ENCODE peak calls at places on chromosomes 11 and 22, in five cellular contexts. One of them, this sample, is unnamed.

GRCh38 chr11:114438303-114438702 is 964 bp upstream of the REXO2 start:
- DNase-seq in testis: no peak
- DNase-seq in trophoblast cell: peak; percentile 92
- DNase-seq in gastrocnemius medialis: no peak
- DNase-seq in astrocyte: peak; percentile 21
- DNase-seq in this sample: peak; percentile 76

GRCh38 chr11:71563401-71563800 is 2.0 kb upstream of the KRTAP5-10 start:
- DNase-seq in gastrocnemius medialis: no peak
- DNase-seq in trophoblast cell: peak; percentile 66
- DNase-seq in testis: peak; percentile 68
- DNase-seq in astrocyte: peak; percentile 39
- DNase-seq in this sample: peak; percentile 76

GRCh38 chr11:8022876-8023275 is 35.7 kb downstream of the EIF3F start:
- DNase-seq in trophoblast cell: no peak
- DNase-seq in gastrocnemius medialis: no peak
- DNase-seq in testis: no peak
- DNase-seq in astrocyte: no peak
- DNase-seq in this sample: no peak

GRCh38 chr11:47148903-47149535 is 27.7 kb downstream of the ARFGAP2 start:
- DNase-seq in trophoblast cell: no peak
- DNase-seq in astrocyte: no peak
- DNase-seq in testis: no peak
- DNase-seq in gastrocnemius medialis: no peak
- DNase-seq in this sample: no peak

GRCh38 chr11:9922806-9923205 is 258.9 kb downstream of the SWAP70 start:
- DNase-seq in trophoblast cell: no peak
- DNase-seq in gastrocnemius medialis: no peak
- DNase-seq in testis: peak; percentile 22
- DNase-seq in astrocyte: peak; percentile 16
- DNase-seq in this sample: no peak

GRCh38 chr11:102615077-102615893 is 9.8 kb downstream of the MMP20 start:
- DNase-seq in astrocyte: no peak
- DNase-seq in testis: no peak
- DNase-seq in trophoblast cell: peak; percentile 66
- DNase-seq in gastrocnemius medialis: no peak
- DNase-seq in this sample: no peak

GRCh38 chr22:45602824-45603301 is 68.8 kb upstream of the ATXN10 start:
- DNase-seq in astrocyte: peak; percentile 45
- DNase-seq in testis: peak; percentile 80
- DNase-seq in trophoblast cell: peak; percentile 79
- DNase-seq in gastrocnemius medialis: no peak
- DNase-seq in this sample: peak; percentile 82

GRCh38 chr11:44592125-44592643 is 26.7 kb downstream of the CD82 start:
- DNase-seq in astrocyte: no peak
- DNase-seq in gastrocnemius medialis: peak; percentile 48
- DNase-seq in trophoblast cell: peak; percentile 40
- DNase-seq in testis: no peak
- DNase-seq in this sample: no peak

GRCh38 chr11:55942785-55943392 is 6.7 kb upstream of the OR5I1 start:
- DNase-seq in trophoblast cell: peak; percentile 66
- DNase-seq in gastrocnemius medialis: no peak
- DNase-seq in testis: no peak
- DNase-seq in astrocyte: no peak
- DNase-seq in this sample: peak; percentile 57

GRCh38 chr22:32794449-32795213 is 6.9 kb upstream of the TIMP3 start:
- DNase-seq in gastrocnemius medialis: no peak
- DNase-seq in testis: peak; percentile 65
- DNase-seq in trophoblast cell: peak; percentile 46
- DNase-seq in astrocyte: peak; percentile 26
- DNase-seq in this sample: no peak

GRCh38 chr11:128297111-128297651 is 290.2 kb downstream of the ETS1 start:
- DNase-seq in astrocyte: no peak
- DNase-seq in gastrocnemius medialis: no peak
- DNase-seq in trophoblast cell: no peak
- DNase-seq in testis: no peak
- DNase-seq in this sample: no peak

GRCh38 chr11:70756756-70757155 is 358.4 kb downstream of the CTTN start:
- DNase-seq in astrocyte: no peak
- DNase-seq in gastrocnemius medialis: no peak
- DNase-seq in trophoblast cell: no peak
- DNase-seq in testis: no peak
- DNase-seq in this sample: peak; percentile 26

GRCh38 chr22:17366830-17367229 is 2.4 kb upstream of the CECR2 start:
- DNase-seq in testis: peak; percentile 42
- DNase-seq in astrocyte: no peak
- DNase-seq in gastrocnemius medialis: peak; percentile 45
- DNase-seq in trophoblast cell: peak; percentile 28
- DNase-seq in this sample: peak; percentile 40

GRCh38 chr11:120032766-120033390 is 105.0 kb downstream of the TRIM29 start:
- DNase-seq in testis: peak; percentile 71
- DNase-seq in trophoblast cell: no peak
- DNase-seq in gastrocnemius medialis: no peak
- DNase-seq in astrocyte: no peak
- DNase-seq in this sample: no peak

DNA sequence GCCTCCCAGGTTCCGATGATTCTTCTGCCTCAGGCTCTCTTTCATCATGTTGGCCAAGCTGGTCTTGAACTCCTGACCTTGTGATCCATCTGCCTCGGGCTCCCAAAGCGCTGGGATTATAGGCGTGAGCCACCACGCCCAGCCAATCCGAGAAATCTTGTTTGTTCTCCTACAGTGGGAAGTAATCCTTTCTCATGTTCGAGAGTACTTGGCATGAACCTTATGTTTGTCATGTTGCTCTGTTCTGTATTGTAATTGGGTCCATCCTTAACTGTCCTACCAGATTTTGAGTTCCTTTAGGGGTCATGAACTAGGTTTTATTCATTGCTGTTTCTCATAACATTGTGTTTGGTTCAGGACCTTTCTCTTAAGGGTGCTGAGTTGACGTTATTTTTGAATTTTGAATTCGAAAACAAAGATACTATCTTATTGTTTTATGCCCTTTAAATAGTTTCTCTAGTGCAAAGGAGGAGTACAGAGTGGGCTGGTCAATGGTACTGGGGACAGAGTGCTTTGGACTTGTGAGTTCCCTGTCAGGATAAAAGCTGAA is 113.4 kb upstream of the RRM1 start:
- DNase-seq in astrocyte: no peak
- DNase-seq in trophoblast cell: peak; percentile 29
- DNase-seq in gastrocnemius medialis: no peak
- DNase-seq in testis: no peak
- DNase-seq in this sample: no peak
- H3K4me3 ChIP-seq in astrocyte: no peak overlapping the region
- H3K4me3 ChIP-seq in trophoblast cell: no peak overlapping the region
- H3K4me3 ChIP-seq in gastrocnemius medialis: no peak overlapping the region
- H3K4me3 ChIP-seq in testis: no peak overlapping the region
- H3K4me3 ChIP-seq in this sample: no peak overlapping the region

GRCh38 chr11:124724854-124725718 is 14.7 kb upstream of the NRGN start:
- DNase-seq in testis: no peak
- DNase-seq in trophoblast cell: no peak
- DNase-seq in astrocyte: no peak
- DNase-seq in gastrocnemius medialis: no peak
- DNase-seq in this sample: peak; percentile 76
- H3K27me3 ChIP-seq in testis: no peaks in the 10 kb centered on the region
- H3K27me3 ChIP-seq in trophoblast cell: peaks cover 9% of the 10 kb centered on the region
- H3K27me3 ChIP-seq in astrocyte: peaks cover 17% of the 10 kb centered on the region
- H3K27me3 ChIP-seq in gastrocnemius medialis: peaks cover 12% of the 10 kb centered on the region
- H3K27me3 ChIP-seq in this sample: no peaks in the 10 kb centered on the region

GRCh38 chr22:21939392-21940319 is 13.0 kb downstream of the PPM1F start:
- DNase-seq in testis: no peak
- DNase-seq in astrocyte: no peak
- DNase-seq in trophoblast cell: peak; percentile 9
- DNase-seq in gastrocnemius medialis: no peak
- DNase-seq in this sample: no peak
- H3K4me1 ChIP-seq in testis: peaks cover 21% of the 10 kb centered on the region
- H3K4me1 ChIP-seq in astrocyte: peaks cover 35% of the 10 kb centered on the region
- H3K4me1 ChIP-seq in trophoblast cell: peaks cover 10% of the 10 kb centered on the region
- H3K4me1 ChIP-seq in gastrocnemius medialis: peaks cover 67% of the 10 kb centered on the region
- H3K4me1 ChIP-seq in this sample: peaks cover 3% of the 10 kb centered on the region

GRCh38 chr11:93512965-93513667 is 30.1 kb downstream of the SMCO4 start:
- DNase-seq in trophoblast cell: no peak
- DNase-seq in testis: no peak
- DNase-seq in astrocyte: no peak
- DNase-seq in gastrocnemius medialis: no peak
- DNase-seq in this sample: no peak
- H3K4me3 ChIP-seq in trophoblast cell: no peak overlapping the region
- H3K4me3 ChIP-seq in testis: no peak overlapping the region
- H3K4me3 ChIP-seq in astrocyte: no peak overlapping the region
- H3K4me3 ChIP-seq in gastrocnemius medialis: no peak overlapping the region
- H3K4me3 ChIP-seq in this sample: no peak overlapping the region

GRCh38 chr22:49639956-49640355 is 187.7 kb downstream of the BRD1 start:
- DNase-seq in gastrocnemius medialis: no peak
- DNase-seq in astrocyte: no peak
- DNase-seq in trophoblast cell: no peak
- DNase-seq in testis: no peak
- DNase-seq in this sample: no peak
- H3K27me3 ChIP-seq in gastrocnemius medialis: peaks cover 6% of the 10 kb centered on the region
- H3K27me3 ChIP-seq in astrocyte: no peaks in the 10 kb centered on the region
- H3K27me3 ChIP-seq in trophoblast cell: no peaks in the 10 kb centered on the region
- H3K27me3 ChIP-seq in testis: no peaks in the 10 kb centered on the region
- H3K27me3 ChIP-seq in this sample: no peaks in the 10 kb centered on the region

DNA sequence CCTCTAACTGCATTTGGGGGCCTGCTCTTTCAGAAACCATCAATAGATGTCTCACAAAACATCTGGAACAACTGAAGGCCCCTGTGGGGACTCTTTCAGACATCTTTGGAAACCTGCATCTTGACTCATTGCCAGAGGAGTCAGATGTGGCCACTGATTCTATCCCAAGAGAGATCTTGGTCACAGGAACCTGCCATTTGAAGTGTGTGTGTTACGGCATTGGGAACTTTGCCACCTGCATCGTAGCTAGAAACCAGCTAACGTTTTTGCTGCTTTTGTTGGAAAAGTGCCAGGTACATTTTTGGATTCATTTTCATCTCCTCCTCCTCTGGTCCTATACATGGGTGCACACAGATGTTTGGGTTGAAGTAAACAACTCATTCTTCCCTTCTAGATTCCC is 4.3 kb downstream of the SRRD start:
- DNase-seq in trophoblast cell: no peak
- DNase-seq in testis: no peak
- DNase-seq in gastrocnemius medialis: no peak
- DNase-seq in astrocyte: no peak
- DNase-seq in this sample: no peak
- H3K4me1 ChIP-seq in trophoblast cell: peaks cover 1% of the 10 kb centered on the region
- H3K4me1 ChIP-seq in testis: peaks cover 12% of the 10 kb centered on the region
- H3K4me1 ChIP-seq in gastrocnemius medialis: peaks cover 20% of the 10 kb centered on the region
- H3K4me1 ChIP-seq in astrocyte: peaks cover 14% of the 10 kb centered on the region
- H3K4me1 ChIP-seq in this sample: no peaks in the 10 kb centered on the region

DNA sequence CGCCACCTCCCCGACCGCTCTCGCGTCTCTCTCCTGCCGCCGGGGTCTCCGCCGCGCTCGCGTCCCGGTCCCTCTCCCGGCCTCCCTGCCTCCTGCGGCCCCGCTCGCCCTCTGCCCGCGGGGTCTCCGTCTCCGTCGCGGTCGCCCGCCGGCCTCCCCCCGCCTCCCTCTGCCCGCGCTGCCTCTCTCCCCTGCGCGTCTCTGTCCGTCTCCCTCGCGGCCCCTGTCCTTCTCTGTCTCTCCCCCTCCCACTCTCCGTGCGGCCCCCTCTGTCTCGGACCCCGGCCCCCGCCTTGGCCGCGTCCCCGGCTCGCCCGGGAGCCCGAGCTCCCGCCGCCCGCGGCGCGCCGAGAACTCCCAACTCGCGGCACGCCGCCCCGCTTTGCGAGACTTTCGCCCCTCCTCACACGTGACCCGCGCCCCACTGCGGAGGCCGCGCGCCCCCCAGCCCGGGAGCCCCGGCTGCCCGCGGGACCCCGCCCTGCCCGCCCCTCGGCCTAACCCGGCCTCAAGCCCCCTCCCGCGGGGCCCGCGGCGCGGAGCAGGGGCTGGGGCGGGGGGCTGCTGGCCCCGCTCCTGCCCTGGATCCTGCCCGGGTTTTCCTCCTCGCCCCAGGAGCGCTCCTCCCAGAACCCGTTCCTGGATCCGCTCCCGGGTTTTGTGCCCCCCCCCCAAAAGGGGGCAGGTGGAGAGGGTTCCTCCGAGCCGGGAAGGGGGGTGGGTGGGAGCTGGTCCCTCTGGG is 702 bp upstream of the KCNJ4 start:
- DNase-seq in astrocyte: no peak
- DNase-seq in trophoblast cell: peak; percentile 33
- DNase-seq in testis: peak; percentile 59
- DNase-seq in gastrocnemius medialis: no peak
- DNase-seq in this sample: peak; percentile 53
- H3K4me3 ChIP-seq in astrocyte: no peak overlapping the region
- H3K4me3 ChIP-seq in trophoblast cell: peak overlapping the region; percentile 66
- H3K4me3 ChIP-seq in testis: peak overlapping the region; percentile 53
- H3K4me3 ChIP-seq in gastrocnemius medialis: peak overlapping the region; percentile 33
- H3K4me3 ChIP-seq in this sample: peak overlapping the region; percentile 62

GRCh38 chr11:19328586-19329311 is 88.0 kb upstream of the E2F8 start:
- DNase-seq in testis: no peak
- DNase-seq in trophoblast cell: no peak
- DNase-seq in gastrocnemius medialis: no peak
- DNase-seq in astrocyte: no peak
- DNase-seq in this sample: no peak
- H3K27me3 ChIP-seq in testis: no peaks in the 10 kb centered on the region
- H3K27me3 ChIP-seq in trophoblast cell: no peaks in the 10 kb centered on the region
- H3K27me3 ChIP-seq in gastrocnemius medialis: no peaks in the 10 kb centered on the region
- H3K27me3 ChIP-seq in astrocyte: peaks cover 41% of the 10 kb centered on the region
- H3K27me3 ChIP-seq in this sample: no peaks in the 10 kb centered on the region

DNA sequence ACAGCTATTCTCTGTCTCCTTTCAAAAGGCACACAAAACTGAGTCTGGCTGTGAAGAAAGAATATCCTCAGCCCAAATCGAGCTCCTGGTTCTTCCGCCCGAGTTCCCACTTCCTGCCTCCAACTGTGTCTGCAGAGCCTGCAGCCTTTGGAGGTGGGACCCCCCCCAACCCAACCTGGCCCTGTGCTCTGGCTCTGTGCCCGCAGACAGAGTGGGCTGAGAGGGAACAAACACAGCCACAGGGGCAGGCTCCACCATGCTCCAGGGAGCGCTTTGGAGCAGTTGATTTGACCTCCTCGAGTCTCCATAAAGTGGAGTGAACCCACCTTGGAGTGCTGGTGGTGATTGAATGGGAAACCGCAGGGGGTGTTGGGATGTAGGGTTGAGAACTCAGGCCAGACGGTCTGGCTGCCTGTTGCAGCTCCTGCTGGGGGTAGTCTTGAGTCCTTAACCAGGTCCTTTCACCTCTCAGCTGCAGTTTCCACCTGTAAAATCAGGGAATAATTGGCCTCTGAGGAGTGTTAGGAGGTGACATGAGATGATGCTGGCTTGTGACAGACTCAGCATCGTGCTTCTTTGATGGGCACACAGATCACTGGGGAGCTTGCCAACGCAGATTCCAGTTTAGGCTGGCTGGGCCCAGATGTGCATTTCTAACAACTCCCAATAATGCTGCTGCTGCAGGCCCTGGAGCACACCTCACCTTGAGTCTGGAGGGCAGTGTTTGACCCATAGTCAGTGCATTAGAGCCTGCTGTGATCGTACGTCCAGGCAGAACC is 11.4 kb downstream of the DAGLA start:
- DNase-seq in trophoblast cell: no peak
- DNase-seq in testis: no peak
- DNase-seq in gastrocnemius medialis: no peak
- DNase-seq in astrocyte: no peak
- DNase-seq in this sample: no peak
- H3K4me1 ChIP-seq in trophoblast cell: peaks cover 16% of the 10 kb centered on the region
- H3K4me1 ChIP-seq in testis: peaks cover 49% of the 10 kb centered on the region
- H3K4me1 ChIP-seq in gastrocnemius medialis: peaks cover 35% of the 10 kb centered on the region
- H3K4me1 ChIP-seq in astrocyte: peaks cover 34% of the 10 kb centered on the region
- H3K4me1 ChIP-seq in this sample: peaks cover 25% of the 10 kb centered on the region